ENCODE peak calls at places on chromosomes 4 and X, in four cellular contexts. C, U, S and X are unnamed samples.

GRCh38 chr4:186228514-186228894 is 1.2 kb downstream of the KLKB1 start:
- DNase-seq in U (no peak), S (no peak), C (no peak), X (no peak)

GRCh38 chr4:146104541-146104940 is 71.0 kb upstream of the LSM6 start:
- DNase-seq in C (no peak), U (no peak), S (no peak), X (no peak)

GRCh38 chr4:38011484-38012162 is 51.4 kb downstream of the PTTG2 start:
- DNase-seq in U (no peak), S (no peak), C (no peak), X (no peak)

GRCh38 chr4:1868293-1868692 is 2.9 kb upstream of the NSD2 start:
- DNase-seq in U (no peak), S (no peak), C (no peak), X (no peak)

GRCh38 chr4:70473691-70474090 is 1.7 kb downstream of the MUC7 start:
- DNase-seq in U (no peak), S (no peak), C (no peak), X (no peak)

GRCh38 chr4:35639929-35640328 is 604.4 kb downstream of the ARAP2 start:
- DNase-seq in S (no peak), C (no peak), U (no peak), X (no peak)

GRCh38 chr4:44425614-44426208 is 22.9 kb downstream of the KCTD8 start:
- DNase-seq in S (peak), C (peak), U (peak), X (no peak)

GRCh38 chr4:189021831-189022230 is 882.6 kb downstream of the TRIML1 start:
- DNase-seq in S (peak), U (no peak), C (no peak), X (peak)

GRCh38 chrX:149453911-149454820 is 50.9 kb downstream of the IDS start:
- DNase-seq in C (no peak), S (no peak), U (no peak), X (no peak)

GRCh38 chr4:38751341-38752043 is 31.3 kb downstream of the TLR10 start:
- DNase-seq in C (no peak), U (no peak), S (no peak), X (no peak)

GRCh38 chr4:137981277-137981676 is 260.9 kb downstream of the SLC7A11 start:
- DNase-seq in C (no peak), S (peak), U (peak), X (no peak)

GRCh38 chr4:1503583-1504471 is 97.6 kb upstream of the NKX1-1 start:
- DNase-seq in U (no peak), S (no peak), C (no peak), X (peak)

GRCh38 chrX:104310084-104310483 is 55.4 kb upstream of the ESX1 start:
- DNase-seq in S (peak), C (no peak), U (peak), X (no peak)

GRCh38 chr4:112290341-112290740 is 4.6 kb upstream of the TIFA start:
- DNase-seq in C (no peak), S (no peak), U (no peak), X (no peak)

GRCh38 chr4:53931423-53932060 is 132.9 kb downstream of the CHIC2 start:
- DNase-seq in C (no peak), S (no peak), U (no peak), X (no peak)